ENCODE peak calls at places on chromosomes 12 and 14, in five cellular contexts. One of them, this sample, is unnamed. For H3K27me3, the result is how much of the 10 kb centered on the place peaks cover.

GRCh38 chr14:70655110-70655826 is 13.6 kb downstream of the TTC9 start:
- DNase-seq in CD4-positive, CD25-positive, alpha-beta regulatory T cell: peak
- DNase-seq in testis: no peak
- DNase-seq in AG04450: no peak
- DNase-seq in left ventricle myocardium inferior: no peak
- DNase-seq in this sample: no peak

GRCh38 chr14:92040431-92041040 is 677 bp upstream of the TRIP11 start:
- DNase-seq in CD4-positive, CD25-positive, alpha-beta regulatory T cell: no peak
- DNase-seq in testis: no peak
- DNase-seq in AG04450: peak
- DNase-seq in left ventricle myocardium inferior: no peak
- DNase-seq in this sample: peak

GRCh38 chr12:12645485-12645884 is 33.8 kb downstream of the CREBL2 start:
- DNase-seq in CD4-positive, CD25-positive, alpha-beta regulatory T cell: peak
- DNase-seq in testis: no peak
- DNase-seq in AG04450: no peak
- DNase-seq in left ventricle myocardium inferior: no peak
- DNase-seq in this sample: peak

GRCh38 chr12:130992448-130992847 is 38.7 kb downstream of the ADGRD1 start:
- DNase-seq in CD4-positive, CD25-positive, alpha-beta regulatory T cell: no peak
- DNase-seq in testis: no peak
- DNase-seq in AG04450: no peak
- DNase-seq in left ventricle myocardium inferior: no peak
- DNase-seq in this sample: no peak

GRCh38 chr14:59187802-59188460 is 536 bp upstream of the DAAM1 start:
- DNase-seq in CD4-positive, CD25-positive, alpha-beta regulatory T cell: peak
- DNase-seq in testis: peak
- DNase-seq in AG04450: no peak
- DNase-seq in left ventricle myocardium inferior: peak
- DNase-seq in this sample: no peak

GRCh38 chr12:104599985-104600712 is 143.4 kb downstream of the CHST11 start:
- DNase-seq in CD4-positive, CD25-positive, alpha-beta regulatory T cell: no peak
- DNase-seq in testis: no peak
- DNase-seq in AG04450: no peak
- DNase-seq in left ventricle myocardium inferior: no peak
- DNase-seq in this sample: no peak

GRCh38 chr12:113397497-113398197 is 6.0 kb downstream of the SDS start:
- DNase-seq in CD4-positive, CD25-positive, alpha-beta regulatory T cell: no peak
- DNase-seq in testis: no peak
- DNase-seq in AG04450: no peak
- DNase-seq in left ventricle myocardium inferior: no peak
- DNase-seq in this sample: no peak

GRCh38 chr12:55400229-55400628 is at the start of gene OR6C65:
- DNase-seq in CD4-positive, CD25-positive, alpha-beta regulatory T cell: no peak
- DNase-seq in testis: no peak
- DNase-seq in AG04450: no peak
- DNase-seq in left ventricle myocardium inferior: no peak
- DNase-seq in this sample: no peak

GRCh38 chr12:67748761-67749075 is 100.2 kb downstream of the DYRK2 start:
- DNase-seq in CD4-positive, CD25-positive, alpha-beta regulatory T cell: no peak
- DNase-seq in testis: no peak
- DNase-seq in AG04450: no peak
- DNase-seq in left ventricle myocardium inferior: no peak
- DNase-seq in this sample: no peak

GRCh38 chr12:45605624-45606023 is 123.9 kb upstream of the ARID2 start:
- DNase-seq in CD4-positive, CD25-positive, alpha-beta regulatory T cell: no peak
- DNase-seq in testis: no peak
- DNase-seq in AG04450: no peak
- DNase-seq in left ventricle myocardium inferior: no peak
- DNase-seq in this sample: no peak

GRCh38 chr14:71248204-71248603 is 340.9 kb downstream of the PCNX1 start:
- DNase-seq in CD4-positive, CD25-positive, alpha-beta regulatory T cell: no peak
- DNase-seq in testis: no peak
- DNase-seq in AG04450: no peak
- DNase-seq in left ventricle myocardium inferior: no peak
- DNase-seq in this sample: no peak

GRCh38 chr14:33184587-33184986 is 245.9 kb downstream of the NPAS3 start:
- DNase-seq in CD4-positive, CD25-positive, alpha-beta regulatory T cell: no peak
- DNase-seq in testis: no peak
- DNase-seq in AG04450: no peak
- DNase-seq in left ventricle myocardium inferior: no peak
- DNase-seq in this sample: peak

DNA sequence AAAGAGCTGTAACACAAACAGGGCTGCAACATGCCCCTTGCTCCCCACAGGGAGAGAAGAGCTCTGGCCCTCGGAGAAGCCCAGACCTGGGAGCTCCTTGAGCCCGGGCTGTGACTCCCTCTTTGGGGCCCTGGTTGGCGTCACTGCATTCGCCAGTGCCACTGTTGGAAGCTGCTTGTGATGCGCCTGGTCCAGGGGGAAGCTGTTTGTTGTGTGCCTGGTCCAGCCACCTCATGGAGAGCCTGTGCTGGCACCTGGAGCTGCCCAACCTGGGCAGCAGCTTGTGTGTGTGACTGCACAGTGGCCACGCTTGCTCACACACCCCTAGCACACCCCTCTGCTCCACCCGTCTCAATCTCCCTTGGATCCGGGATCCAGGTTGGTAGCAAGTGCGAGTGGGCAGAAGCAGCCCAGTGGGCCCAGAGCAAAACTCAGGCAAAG is 49.5 kb downstream of the A2M start:
- DNase-seq in CD4-positive, CD25-positive, alpha-beta regulatory T cell: no peak
- DNase-seq in testis: no peak
- DNase-seq in AG04450: no peak
- DNase-seq in left ventricle myocardium inferior: no peak
- DNase-seq in this sample: no peak
- H3K27ac ChIP-seq in CD4-positive, CD25-positive, alpha-beta regulatory T cell: no peak
- H3K27ac ChIP-seq in testis: no peak
- H3K27ac ChIP-seq in AG04450: no peak
- H3K27ac ChIP-seq in left ventricle myocardium inferior: peak
- H3K27ac ChIP-seq in this sample: no peak

GRCh38 chr14:46472261-46472660 is 179.3 kb downstream of the RPL10L start:
- DNase-seq in CD4-positive, CD25-positive, alpha-beta regulatory T cell: no peak
- DNase-seq in testis: no peak
- DNase-seq in AG04450: no peak
- DNase-seq in left ventricle myocardium inferior: no peak
- DNase-seq in this sample: no peak
- H3K4me3 ChIP-seq in CD4-positive, CD25-positive, alpha-beta regulatory T cell: no peak
- H3K4me3 ChIP-seq in testis: no peak
- H3K4me3 ChIP-seq in AG04450: no peak
- H3K4me3 ChIP-seq in left ventricle myocardium inferior: no peak
- H3K4me3 ChIP-seq in this sample: no peak

GRCh38 chr12:124829008-124829707 is 34.5 kb downstream of the SCARB1 start:
- DNase-seq in CD4-positive, CD25-positive, alpha-beta regulatory T cell: no peak
- DNase-seq in testis: no peak
- DNase-seq in AG04450: peak
- DNase-seq in left ventricle myocardium inferior: no peak
- DNase-seq in this sample: no peak
- H3K27me3 ChIP-seq in CD4-positive, CD25-positive, alpha-beta regulatory T cell: under half
- H3K27me3 ChIP-seq in testis: under half
- H3K27me3 ChIP-seq in AG04450: under half
- H3K27me3 ChIP-seq in left ventricle myocardium inferior: under half
- H3K27me3 ChIP-seq in this sample: under half

GRCh38 chr14:67736771-67737170 is 35.1 kb downstream of the RDH12 start:
- DNase-seq in CD4-positive, CD25-positive, alpha-beta regulatory T cell: no peak
- DNase-seq in testis: no peak
- DNase-seq in AG04450: no peak
- DNase-seq in left ventricle myocardium inferior: no peak
- DNase-seq in this sample: no peak

GRCh38 chr14:67735361-67735921 is 33.8 kb downstream of the RDH12 start:
- DNase-seq in CD4-positive, CD25-positive, alpha-beta regulatory T cell: no peak
- DNase-seq in testis: no peak
- DNase-seq in AG04450: no peak
- DNase-seq in left ventricle myocardium inferior: no peak
- DNase-seq in this sample: no peak

GRCh38 chr14:67744057-67744456 is 42.4 kb downstream of the RDH12 start:
- DNase-seq in CD4-positive, CD25-positive, alpha-beta regulatory T cell: no peak
- DNase-seq in testis: no peak
- DNase-seq in AG04450: no peak
- DNase-seq in left ventricle myocardium inferior: no peak
- DNase-seq in this sample: no peak

GRCh38 chr14:67734675-67735074 is 33.0 kb downstream of the RDH12 start:
- DNase-seq in CD4-positive, CD25-positive, alpha-beta regulatory T cell: no peak
- DNase-seq in testis: no peak
- DNase-seq in AG04450: no peak
- DNase-seq in left ventricle myocardium inferior: no peak
- DNase-seq in this sample: no peak

GRCh38 chr14:67738740-67739504 is 37.2 kb downstream of the RDH12 start:
- DNase-seq in CD4-positive, CD25-positive, alpha-beta regulatory T cell: no peak
- DNase-seq in testis: no peak
- DNase-seq in AG04450: peak
- DNase-seq in left ventricle myocardium inferior: peak
- DNase-seq in this sample: peak
- H3K27ac ChIP-seq in CD4-positive, CD25-positive, alpha-beta regulatory T cell: no peak
- H3K27ac ChIP-seq in testis: no peak
- H3K27ac ChIP-seq in AG04450: peak
- H3K27ac ChIP-seq in left ventricle myocardium inferior: peak
- H3K27ac ChIP-seq in this sample: peak

GRCh38 chr12:106139422-106140141 is 828 bp upstream of the NUAK1 start:
- DNase-seq in CD4-positive, CD25-positive, alpha-beta regulatory T cell: no peak
- DNase-seq in testis: peak
- DNase-seq in AG04450: no peak
- DNase-seq in left ventricle myocardium inferior: peak
- DNase-seq in this sample: peak
- H3K4me3 ChIP-seq in CD4-positive, CD25-positive, alpha-beta regulatory T cell: no peak
- H3K4me3 ChIP-seq in testis: peak
- H3K4me3 ChIP-seq in AG04450: peak
- H3K4me3 ChIP-seq in left ventricle myocardium inferior: peak
- H3K4me3 ChIP-seq in this sample: peak

GRCh38 chr14:36442824-36443241 is 77.2 kb downstream of the NKX2-1 start:
- DNase-seq in CD4-positive, CD25-positive, alpha-beta regulatory T cell: no peak
- DNase-seq in testis: no peak
- DNase-seq in AG04450: no peak
- DNase-seq in left ventricle myocardium inferior: no peak
- DNase-seq in this sample: no peak

GRCh38 chr14:36438883-36439282 is 81.1 kb downstream of the NKX2-1 start:
- DNase-seq in CD4-positive, CD25-positive, alpha-beta regulatory T cell: no peak
- DNase-seq in testis: no peak
- DNase-seq in AG04450: no peak
- DNase-seq in left ventricle myocardium inferior: no peak
- DNase-seq in this sample: no peak

GRCh38 chr14:36443374-36443773 is 76.7 kb downstream of the NKX2-1 start:
- DNase-seq in CD4-positive, CD25-positive, alpha-beta regulatory T cell: no peak
- DNase-seq in testis: no peak
- DNase-seq in AG04450: no peak
- DNase-seq in left ventricle myocardium inferior: no peak
- DNase-seq in this sample: no peak

DNA sequence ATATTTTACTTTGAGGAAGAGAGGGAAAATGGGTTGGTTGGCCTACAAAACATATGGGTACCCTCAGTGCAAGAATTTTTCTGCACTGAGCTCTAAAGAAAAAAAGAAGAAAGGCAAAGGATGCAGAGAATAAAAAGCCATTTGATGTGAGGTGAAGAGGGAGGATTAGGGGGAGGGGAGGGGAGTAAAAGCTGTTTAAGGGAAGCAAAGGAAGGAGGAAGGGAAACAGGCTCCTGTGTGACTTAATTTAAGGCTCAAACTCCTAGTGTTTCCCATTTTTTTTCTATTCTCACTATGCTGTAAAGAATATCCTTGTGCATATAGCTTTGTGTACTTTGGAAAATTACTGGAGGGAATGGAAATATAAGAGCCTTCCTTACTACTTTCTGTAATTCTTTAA is 78.7 kb downstream of the NKX2-1 start:
- DNase-seq in CD4-positive, CD25-positive, alpha-beta regulatory T cell: no peak
- DNase-seq in testis: no peak
- DNase-seq in AG04450: no peak
- DNase-seq in left ventricle myocardium inferior: no peak
- DNase-seq in this sample: no peak
- H3K27me3 ChIP-seq in CD4-positive, CD25-positive, alpha-beta regulatory T cell: under half
- H3K27me3 ChIP-seq in testis: under half
- H3K27me3 ChIP-seq in AG04450: under half
- H3K27me3 ChIP-seq in left ventricle myocardium inferior: half or more
- H3K27me3 ChIP-seq in this sample: under half

DNA sequence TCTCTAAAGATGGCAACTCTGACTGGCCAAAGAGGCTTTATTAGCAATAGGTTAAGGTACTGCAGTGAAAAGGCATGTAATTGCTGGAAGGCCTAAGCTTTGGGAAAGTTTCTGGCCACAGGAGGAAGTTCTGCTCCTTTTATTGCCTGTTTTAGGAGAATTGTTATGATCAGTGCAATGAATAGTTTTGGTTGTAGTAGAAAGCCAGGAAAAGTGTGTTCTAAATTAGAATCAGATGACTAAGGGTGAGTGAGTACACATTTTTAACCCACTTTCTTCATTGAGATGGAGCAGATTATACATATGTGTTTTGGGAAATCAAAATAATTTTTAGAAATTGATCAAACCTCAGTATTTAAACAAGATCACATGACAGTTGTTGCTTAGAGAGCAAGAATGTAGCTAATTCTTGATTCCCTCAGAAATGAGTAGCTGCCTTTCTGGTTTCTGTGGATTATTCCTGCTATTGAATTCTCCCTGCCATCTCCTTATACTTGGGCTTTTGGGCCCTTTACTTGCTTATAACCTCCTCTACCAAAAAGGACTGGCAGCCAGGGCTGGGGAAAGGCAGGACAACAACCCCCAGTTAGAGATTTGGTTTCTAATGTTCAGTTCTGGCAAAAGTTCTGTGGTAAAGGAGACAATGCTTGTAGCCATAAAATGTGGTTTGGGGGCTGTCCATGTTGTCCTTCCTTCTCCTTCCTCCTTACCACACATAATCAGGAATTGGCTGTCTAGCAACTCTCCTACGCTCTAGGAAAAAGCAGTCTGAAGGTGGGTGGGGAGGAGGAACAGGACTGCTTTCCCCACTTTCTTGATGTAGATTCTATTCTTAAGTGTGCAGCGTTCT is 217.1 kb downstream of the SLC38A4 start:
- DNase-seq in CD4-positive, CD25-positive, alpha-beta regulatory T cell: no peak
- DNase-seq in testis: no peak
- DNase-seq in AG04450: no peak
- DNase-seq in left ventricle myocardium inferior: no peak
- DNase-seq in this sample: no peak
- H3K27ac ChIP-seq in CD4-positive, CD25-positive, alpha-beta regulatory T cell: no peak
- H3K27ac ChIP-seq in testis: peak
- H3K27ac ChIP-seq in AG04450: peak
- H3K27ac ChIP-seq in left ventricle myocardium inferior: no peak
- H3K27ac ChIP-seq in this sample: no peak

GRCh38 chr14:93789366-93790130 is 1.3 kb upstream of the PRIMA1 start:
- DNase-seq in CD4-positive, CD25-positive, alpha-beta regulatory T cell: no peak
- DNase-seq in testis: no peak
- DNase-seq in AG04450: no peak
- DNase-seq in left ventricle myocardium inferior: no peak
- DNase-seq in this sample: no peak
- H3K4me3 ChIP-seq in CD4-positive, CD25-positive, alpha-beta regulatory T cell: no peak
- H3K4me3 ChIP-seq in testis: peak
- H3K4me3 ChIP-seq in AG04450: no peak
- H3K4me3 ChIP-seq in left ventricle myocardium inferior: peak
- H3K4me3 ChIP-seq in this sample: no peak

GRCh38 chr14:89314274-89314673 is 102.8 kb downstream of the FOXN3 start:
- DNase-seq in CD4-positive, CD25-positive, alpha-beta regulatory T cell: no peak
- DNase-seq in testis: no peak
- DNase-seq in AG04450: no peak
- DNase-seq in left ventricle myocardium inferior: no peak
- DNase-seq in this sample: no peak
- H3K27me3 ChIP-seq in CD4-positive, CD25-positive, alpha-beta regulatory T cell: under half
- H3K27me3 ChIP-seq in testis: under half
- H3K27me3 ChIP-seq in AG04450: under half
- H3K27me3 ChIP-seq in left ventricle myocardium inferior: under half
- H3K27me3 ChIP-seq in this sample: under half

This sample was measured in SJCRH30.